ENCODE peak calls at places on chromosomes 4 and X, in seven cellular contexts. One of them, this sample, is unnamed.

GRCh38 chrX:12791253-12792228 is at the start of gene PRPS2:
- DNase-seq in tibial artery: peak
- DNase-seq in nucleus accumbens: peak
- DNase-seq in activated T-helper 9 cell treated with anti-CD3 and anti-CD28 coated beads, Interleukin-2, amount 50 U/mL, for 16 hours: peak
- DNase-seq in glutamatergic neuron: peak
- DNase-seq in AG10803: peak
- DNase-seq in activated CD4-positive, alpha-beta T cell treated with anti-CD3 and anti-CD28 coated beads for 48 hours: peak
- DNase-seq in this sample: peak

GRCh38 chr4:7358100-7358735 is 76.5 kb downstream of the PSAPL1 start:
- DNase-seq in tibial artery: no peak
- DNase-seq in nucleus accumbens: peak
- DNase-seq in activated T-helper 9 cell treated with anti-CD3 and anti-CD28 coated beads, Interleukin-2, amount 50 U/mL, for 16 hours: no peak
- DNase-seq in glutamatergic neuron: no peak
- DNase-seq in AG10803: peak
- DNase-seq in activated CD4-positive, alpha-beta T cell treated with anti-CD3 and anti-CD28 coated beads for 48 hours: no peak
- DNase-seq in this sample: peak

GRCh38 chrX:20267924-20268701 is 1.4 kb upstream of the RPS6KA3 start:
- DNase-seq in tibial artery: peak
- DNase-seq in nucleus accumbens: peak
- DNase-seq in activated T-helper 9 cell treated with anti-CD3 and anti-CD28 coated beads, Interleukin-2, amount 50 U/mL, for 16 hours: no peak
- DNase-seq in glutamatergic neuron: peak
- DNase-seq in AG10803: peak
- DNase-seq in activated CD4-positive, alpha-beta T cell treated with anti-CD3 and anti-CD28 coated beads for 48 hours: peak
- DNase-seq in this sample: peak

GRCh38 chrX:102712967-102713677 is 874 bp downstream of the GPRASP2 start:
- DNase-seq in tibial artery: peak
- DNase-seq in nucleus accumbens: peak
- DNase-seq in activated T-helper 9 cell treated with anti-CD3 and anti-CD28 coated beads, Interleukin-2, amount 50 U/mL, for 16 hours: no peak
- DNase-seq in glutamatergic neuron: peak
- DNase-seq in AG10803: peak
- DNase-seq in activated CD4-positive, alpha-beta T cell treated with anti-CD3 and anti-CD28 coated beads for 48 hours: peak
- DNase-seq in this sample: peak

GRCh38 chrX:120664081-120664480 is 34.2 kb upstream of the C1GALT1C1 start:
- DNase-seq in tibial artery: no peak
- DNase-seq in nucleus accumbens: no peak
- DNase-seq in activated T-helper 9 cell treated with anti-CD3 and anti-CD28 coated beads, Interleukin-2, amount 50 U/mL, for 16 hours: no peak
- DNase-seq in glutamatergic neuron: no peak
- DNase-seq in AG10803: peak
- DNase-seq in activated CD4-positive, alpha-beta T cell treated with anti-CD3 and anti-CD28 coated beads for 48 hours: no peak
- DNase-seq in this sample: no peak

GRCh38 chr4:182245541-182246245 is 2.5 kb downstream of the TENM3 start:
- DNase-seq in tibial artery: no peak
- DNase-seq in nucleus accumbens: no peak
- DNase-seq in activated T-helper 9 cell treated with anti-CD3 and anti-CD28 coated beads, Interleukin-2, amount 50 U/mL, for 16 hours: no peak
- DNase-seq in glutamatergic neuron: no peak
- DNase-seq in AG10803: peak
- DNase-seq in activated CD4-positive, alpha-beta T cell treated with anti-CD3 and anti-CD28 coated beads for 48 hours: no peak
- DNase-seq in this sample: no peak

GRCh38 chrX:121008920-121009319 is 23.4 kb upstream of the CT47A1 start:
- DNase-seq in tibial artery: no peak
- DNase-seq in nucleus accumbens: no peak
- DNase-seq in activated T-helper 9 cell treated with anti-CD3 and anti-CD28 coated beads, Interleukin-2, amount 50 U/mL, for 16 hours: no peak
- DNase-seq in glutamatergic neuron: no peak
- DNase-seq in AG10803: no peak
- DNase-seq in activated CD4-positive, alpha-beta T cell treated with anti-CD3 and anti-CD28 coated beads for 48 hours: no peak
- DNase-seq in this sample: no peak

GRCh38 chr4:42151568-42152506 is 618 bp downstream of the BEND4 start:
- DNase-seq in tibial artery: no peak
- DNase-seq in nucleus accumbens: peak
- DNase-seq in activated T-helper 9 cell treated with anti-CD3 and anti-CD28 coated beads, Interleukin-2, amount 50 U/mL, for 16 hours: peak
- DNase-seq in glutamatergic neuron: peak
- DNase-seq in AG10803: no peak
- DNase-seq in activated CD4-positive, alpha-beta T cell treated with anti-CD3 and anti-CD28 coated beads for 48 hours: peak
- DNase-seq in this sample: peak

GRCh38 chr4:8342651-8343050 is 73.1 kb downstream of the HTRA3 start:
- DNase-seq in tibial artery: no peak
- DNase-seq in nucleus accumbens: no peak
- DNase-seq in activated T-helper 9 cell treated with anti-CD3 and anti-CD28 coated beads, Interleukin-2, amount 50 U/mL, for 16 hours: no peak
- DNase-seq in glutamatergic neuron: peak
- DNase-seq in AG10803: no peak
- DNase-seq in activated CD4-positive, alpha-beta T cell treated with anti-CD3 and anti-CD28 coated beads for 48 hours: no peak
- DNase-seq in this sample: no peak

GRCh38 chr4:15144249-15144966 is 142.1 kb downstream of the CPEB2 start:
- DNase-seq in tibial artery: no peak
- DNase-seq in nucleus accumbens: no peak
- DNase-seq in activated T-helper 9 cell treated with anti-CD3 and anti-CD28 coated beads, Interleukin-2, amount 50 U/mL, for 16 hours: no peak
- DNase-seq in glutamatergic neuron: no peak
- DNase-seq in AG10803: no peak
- DNase-seq in activated CD4-positive, alpha-beta T cell treated with anti-CD3 and anti-CD28 coated beads for 48 hours: no peak
- DNase-seq in this sample: no peak

GRCh38 chr4:30068234-30068633 is 651.9 kb upstream of the PCDH7 start:
- DNase-seq in tibial artery: no peak
- DNase-seq in nucleus accumbens: no peak
- DNase-seq in activated T-helper 9 cell treated with anti-CD3 and anti-CD28 coated beads, Interleukin-2, amount 50 U/mL, for 16 hours: no peak
- DNase-seq in glutamatergic neuron: peak
- DNase-seq in AG10803: no peak
- DNase-seq in activated CD4-positive, alpha-beta T cell treated with anti-CD3 and anti-CD28 coated beads for 48 hours: no peak
- DNase-seq in this sample: no peak

GRCh38 chr4:21469438-21470032 is 479.0 kb downstream of the KCNIP4 start:
- DNase-seq in tibial artery: no peak
- DNase-seq in nucleus accumbens: no peak
- DNase-seq in activated T-helper 9 cell treated with anti-CD3 and anti-CD28 coated beads, Interleukin-2, amount 50 U/mL, for 16 hours: no peak
- DNase-seq in glutamatergic neuron: no peak
- DNase-seq in AG10803: peak
- DNase-seq in activated CD4-positive, alpha-beta T cell treated with anti-CD3 and anti-CD28 coated beads for 48 hours: no peak
- DNase-seq in this sample: no peak

GRCh38 chr4:165096776-165097175 is 15.9 kb downstream of the TMEM192 start:
- DNase-seq in tibial artery: no peak
- DNase-seq in nucleus accumbens: no peak
- DNase-seq in activated T-helper 9 cell treated with anti-CD3 and anti-CD28 coated beads, Interleukin-2, amount 50 U/mL, for 16 hours: no peak
- DNase-seq in glutamatergic neuron: no peak
- DNase-seq in AG10803: peak
- DNase-seq in activated CD4-positive, alpha-beta T cell treated with anti-CD3 and anti-CD28 coated beads for 48 hours: no peak
- DNase-seq in this sample: no peak

GRCh38 chr4:123986268-123986798 is 589.7 kb downstream of the SPRY1 start:
- DNase-seq in tibial artery: peak
- DNase-seq in nucleus accumbens: no peak
- DNase-seq in activated T-helper 9 cell treated with anti-CD3 and anti-CD28 coated beads, Interleukin-2, amount 50 U/mL, for 16 hours: no peak
- DNase-seq in glutamatergic neuron: no peak
- DNase-seq in AG10803: peak
- DNase-seq in activated CD4-positive, alpha-beta T cell treated with anti-CD3 and anti-CD28 coated beads for 48 hours: no peak
- DNase-seq in this sample: no peak

GRCh38 chrX:7351946-7352345 is 204.0 kb upstream of the PUDP start:
- DNase-seq in tibial artery: no peak
- DNase-seq in nucleus accumbens: no peak
- DNase-seq in activated T-helper 9 cell treated with anti-CD3 and anti-CD28 coated beads, Interleukin-2, amount 50 U/mL, for 16 hours: no peak
- DNase-seq in glutamatergic neuron: no peak
- DNase-seq in AG10803: no peak
- DNase-seq in activated CD4-positive, alpha-beta T cell treated with anti-CD3 and anti-CD28 coated beads for 48 hours: no peak
- DNase-seq in this sample: no peak

GRCh38 chr4:109701566-109702399 is 1.5 kb downstream of the CASP6 start:
- DNase-seq in tibial artery: no peak
- DNase-seq in nucleus accumbens: no peak
- DNase-seq in activated T-helper 9 cell treated with anti-CD3 and anti-CD28 coated beads, Interleukin-2, amount 50 U/mL, for 16 hours: no peak
- DNase-seq in glutamatergic neuron: no peak
- DNase-seq in AG10803: no peak
- DNase-seq in activated CD4-positive, alpha-beta T cell treated with anti-CD3 and anti-CD28 coated beads for 48 hours: no peak
- DNase-seq in this sample: no peak

GRCh38 chr4:25908491-25908901 is 5.5 kb upstream of the SMIM20 start:
- DNase-seq in tibial artery: no peak
- DNase-seq in nucleus accumbens: peak
- DNase-seq in activated T-helper 9 cell treated with anti-CD3 and anti-CD28 coated beads, Interleukin-2, amount 50 U/mL, for 16 hours: no peak
- DNase-seq in glutamatergic neuron: no peak
- DNase-seq in AG10803: peak
- DNase-seq in activated CD4-positive, alpha-beta T cell treated with anti-CD3 and anti-CD28 coated beads for 48 hours: no peak
- DNase-seq in this sample: no peak

GRCh38 chrX:40130207-40130606 is 32.4 kb upstream of the BCOR start:
- DNase-seq in tibial artery: no peak
- DNase-seq in nucleus accumbens: no peak
- DNase-seq in activated T-helper 9 cell treated with anti-CD3 and anti-CD28 coated beads, Interleukin-2, amount 50 U/mL, for 16 hours: no peak
- DNase-seq in glutamatergic neuron: no peak
- DNase-seq in AG10803: peak
- DNase-seq in activated CD4-positive, alpha-beta T cell treated with anti-CD3 and anti-CD28 coated beads for 48 hours: no peak
- DNase-seq in this sample: no peak

GRCh38 chrX:103212749-103213457 is 2.0 kb upstream of the BEX4 start:
- DNase-seq in tibial artery: no peak
- DNase-seq in nucleus accumbens: no peak
- DNase-seq in activated T-helper 9 cell treated with anti-CD3 and anti-CD28 coated beads, Interleukin-2, amount 50 U/mL, for 16 hours: no peak
- DNase-seq in glutamatergic neuron: no peak
- DNase-seq in AG10803: no peak
- DNase-seq in activated CD4-positive, alpha-beta T cell treated with anti-CD3 and anti-CD28 coated beads for 48 hours: no peak
- DNase-seq in this sample: no peak

GRCh38 chr4:42519803-42520417 is 122.6 kb downstream of the SHISA3 start:
- DNase-seq in tibial artery: peak
- DNase-seq in nucleus accumbens: no peak
- DNase-seq in activated T-helper 9 cell treated with anti-CD3 and anti-CD28 coated beads, Interleukin-2, amount 50 U/mL, for 16 hours: no peak
- DNase-seq in glutamatergic neuron: no peak
- DNase-seq in AG10803: peak
- DNase-seq in activated CD4-positive, alpha-beta T cell treated with anti-CD3 and anti-CD28 coated beads for 48 hours: peak
- DNase-seq in this sample: no peak

GRCh38 chrX:66002832-66003680 is 36.8 kb downstream of the VSIG4 start:
- DNase-seq in tibial artery: no peak
- DNase-seq in nucleus accumbens: no peak
- DNase-seq in activated T-helper 9 cell treated with anti-CD3 and anti-CD28 coated beads, Interleukin-2, amount 50 U/mL, for 16 hours: no peak
- DNase-seq in glutamatergic neuron: no peak
- DNase-seq in AG10803: no peak
- DNase-seq in activated CD4-positive, alpha-beta T cell treated with anti-CD3 and anti-CD28 coated beads for 48 hours: no peak
- DNase-seq in this sample: no peak

GRCh38 chr4:153684182-153685073 is at the start of gene TLR2:
- DNase-seq in tibial artery: peak
- DNase-seq in nucleus accumbens: no peak
- DNase-seq in activated T-helper 9 cell treated with anti-CD3 and anti-CD28 coated beads, Interleukin-2, amount 50 U/mL, for 16 hours: peak
- DNase-seq in glutamatergic neuron: peak
- DNase-seq in AG10803: no peak
- DNase-seq in activated CD4-positive, alpha-beta T cell treated with anti-CD3 and anti-CD28 coated beads for 48 hours: peak
- DNase-seq in this sample: peak

GRCh38 chr4:108940086-108941033 is 177.5 kb upstream of the ETNPPL start:
- DNase-seq in tibial artery: no peak
- DNase-seq in nucleus accumbens: no peak
- DNase-seq in activated T-helper 9 cell treated with anti-CD3 and anti-CD28 coated beads, Interleukin-2, amount 50 U/mL, for 16 hours: no peak
- DNase-seq in glutamatergic neuron: no peak
- DNase-seq in AG10803: no peak
- DNase-seq in activated CD4-positive, alpha-beta T cell treated with anti-CD3 and anti-CD28 coated beads for 48 hours: no peak
- DNase-seq in this sample: no peak

GRCh38 chr4:140267576-140267975 is 105.9 kb upstream of the SCOC start:
- DNase-seq in tibial artery: no peak
- DNase-seq in nucleus accumbens: no peak
- DNase-seq in activated T-helper 9 cell treated with anti-CD3 and anti-CD28 coated beads, Interleukin-2, amount 50 U/mL, for 16 hours: no peak
- DNase-seq in glutamatergic neuron: no peak
- DNase-seq in AG10803: no peak
- DNase-seq in activated CD4-positive, alpha-beta T cell treated with anti-CD3 and anti-CD28 coated beads for 48 hours: no peak
- DNase-seq in this sample: peak

GRCh38 chr4:13166214-13166613 is 317.9 kb downstream of the RAB28 start:
- DNase-seq in tibial artery: no peak
- DNase-seq in nucleus accumbens: no peak
- DNase-seq in activated T-helper 9 cell treated with anti-CD3 and anti-CD28 coated beads, Interleukin-2, amount 50 U/mL, for 16 hours: no peak
- DNase-seq in glutamatergic neuron: no peak
- DNase-seq in AG10803: no peak
- DNase-seq in activated CD4-positive, alpha-beta T cell treated with anti-CD3 and anti-CD28 coated beads for 48 hours: no peak
- DNase-seq in this sample: no peak

GRCh38 chrX:18119856-18120255 is 100.8 kb downstream of the BEND2 start:
- DNase-seq in tibial artery: no peak
- DNase-seq in nucleus accumbens: no peak
- DNase-seq in activated T-helper 9 cell treated with anti-CD3 and anti-CD28 coated beads, Interleukin-2, amount 50 U/mL, for 16 hours: no peak
- DNase-seq in glutamatergic neuron: no peak
- DNase-seq in AG10803: no peak
- DNase-seq in activated CD4-positive, alpha-beta T cell treated with anti-CD3 and anti-CD28 coated beads for 48 hours: peak
- DNase-seq in this sample: no peak

GRCh38 chrX:71533850-71534515 is 1.1 kb downstream of the OGT start:
- DNase-seq in tibial artery: peak
- DNase-seq in nucleus accumbens: peak
- DNase-seq in activated T-helper 9 cell treated with anti-CD3 and anti-CD28 coated beads, Interleukin-2, amount 50 U/mL, for 16 hours: peak
- DNase-seq in glutamatergic neuron: peak
- DNase-seq in AG10803: peak
- DNase-seq in activated CD4-positive, alpha-beta T cell treated with anti-CD3 and anti-CD28 coated beads for 48 hours: peak
- DNase-seq in this sample: peak

GRCh38 chr4:54658321-54659093 is 750 bp downstream of the KIT start:
- DNase-seq in tibial artery: peak
- DNase-seq in nucleus accumbens: peak
- DNase-seq in activated T-helper 9 cell treated with anti-CD3 and anti-CD28 coated beads, Interleukin-2, amount 50 U/mL, for 16 hours: peak
- DNase-seq in glutamatergic neuron: peak
- DNase-seq in AG10803: peak
- DNase-seq in activated CD4-positive, alpha-beta T cell treated with anti-CD3 and anti-CD28 coated beads for 48 hours: peak
- DNase-seq in this sample: peak

GRCh38 chr4:52843958-52844357 is 18.2 kb upstream of the RASL11B start:
- DNase-seq in tibial artery: no peak
- DNase-seq in nucleus accumbens: no peak
- DNase-seq in activated T-helper 9 cell treated with anti-CD3 and anti-CD28 coated beads, Interleukin-2, amount 50 U/mL, for 16 hours: no peak
- DNase-seq in glutamatergic neuron: no peak
- DNase-seq in AG10803: no peak
- DNase-seq in activated CD4-positive, alpha-beta T cell treated with anti-CD3 and anti-CD28 coated beads for 48 hours: no peak
- DNase-seq in this sample: no peak

GRCh38 chr4:184420402-184420801 is 53.9 kb downstream of the IRF2 start:
- DNase-seq in tibial artery: no peak
- DNase-seq in nucleus accumbens: no peak
- DNase-seq in activated T-helper 9 cell treated with anti-CD3 and anti-CD28 coated beads, Interleukin-2, amount 50 U/mL, for 16 hours: no peak
- DNase-seq in glutamatergic neuron: no peak
- DNase-seq in AG10803: no peak
- DNase-seq in activated CD4-positive, alpha-beta T cell treated with anti-CD3 and anti-CD28 coated beads for 48 hours: peak
- DNase-seq in this sample: no peak

GRCh38 chr4:80184791-80185756 is 12.2 kb upstream of the PRDM8 start:
- DNase-seq in tibial artery: peak
- DNase-seq in nucleus accumbens: no peak
- DNase-seq in activated T-helper 9 cell treated with anti-CD3 and anti-CD28 coated beads, Interleukin-2, amount 50 U/mL, for 16 hours: no peak
- DNase-seq in glutamatergic neuron: no peak
- DNase-seq in AG10803: no peak
- DNase-seq in activated CD4-positive, alpha-beta T cell treated with anti-CD3 and anti-CD28 coated beads for 48 hours: no peak
- DNase-seq in this sample: no peak

GRCh38 chrX:116526010-116526409 is 63.2 kb upstream of the CT83 start:
- DNase-seq in tibial artery: no peak
- DNase-seq in nucleus accumbens: no peak
- DNase-seq in activated T-helper 9 cell treated with anti-CD3 and anti-CD28 coated beads, Interleukin-2, amount 50 U/mL, for 16 hours: no peak
- DNase-seq in glutamatergic neuron: no peak
- DNase-seq in AG10803: no peak
- DNase-seq in activated CD4-positive, alpha-beta T cell treated with anti-CD3 and anti-CD28 coated beads for 48 hours: no peak
- DNase-seq in this sample: no peak

GRCh38 chrX:77174680-77175336 is 272.4 kb upstream of the FGF16 start:
- DNase-seq in tibial artery: peak
- DNase-seq in nucleus accumbens: no peak
- DNase-seq in activated T-helper 9 cell treated with anti-CD3 and anti-CD28 coated beads, Interleukin-2, amount 50 U/mL, for 16 hours: no peak
- DNase-seq in glutamatergic neuron: no peak
- DNase-seq in AG10803: no peak
- DNase-seq in activated CD4-positive, alpha-beta T cell treated with anti-CD3 and anti-CD28 coated beads for 48 hours: no peak
- DNase-seq in this sample: no peak